ENCODE peak calls at places on chromosomes 4 and X, in nine cellular contexts. W, S, J, Z, N, K, Q, H and Y are unnamed samples.

GRCh38 chrX:86066998-86067397 is 19.6 kb upstream of the CHM start:
- DNase-seq in J (no peak), Q (no peak), N (no peak), S (no peak), Z (no peak), W (peak), K (no peak), H (peak), Y (no peak)

GRCh38 chr4:124636793-124637192 is 75.7 kb downstream of the ANKRD50 start:
- DNase-seq in H (no peak), N (no peak), W (no peak), Z (no peak), J (no peak), Q (no peak), K (no peak), S (no peak), Y (no peak)

GRCh38 chr4:150302553-150302952 is 224.3 kb downstream of the DCLK2 start:
- DNase-seq in H (no peak), K (no peak), Q (peak), W (peak), S (peak), J (no peak), N (no peak), Z (no peak), Y (no peak)

GRCh38 chr4:8192748-8193738 is 6.0 kb upstream of the SH3TC1 start:
- DNase-seq in H (peak), Z (no peak), N (peak), W (peak), J (no peak), S (peak), K (peak), Q (no peak), Y (peak)

GRCh38 chr4:113587156-113587555 is 174.4 kb downstream of the CAMK2D start:
- DNase-seq in J (no peak), N (no peak), W (no peak), Q (no peak), H (no peak), K (no peak), S (no peak), Z (no peak), Y (no peak)

GRCh38 chr4:149164282-149164681 is 651.4 kb downstream of the IQCM start:
- DNase-seq in N (no peak), H (no peak), S (no peak), K (no peak), W (no peak), Z (no peak), J (no peak), Q (no peak), Y (no peak)

GRCh38 chrX:96611619-96612362 is 72.9 kb upstream of the DIAPH2 start:
- DNase-seq in Q (no peak), N (no peak), S (no peak), W (no peak), K (no peak), H (peak), J (no peak), Z (no peak), Y (no peak)

GRCh38 chrX:11533211-11533651 is 132.5 kb downstream of the ARHGAP6 start:
- DNase-seq in W (peak), Q (peak), N (no peak), J (no peak), K (no peak), Z (no peak), S (peak), H (peak), Y (no peak)

GRCh38 chr4:185017964-185018772 is at the start of gene HELT:
- DNase-seq in W (no peak), S (no peak), Z (no peak), J (no peak), K (no peak), N (no peak), H (no peak), Q (no peak), Y (no peak)

GRCh38 chrX:113892891-113893290 is 691.0 kb upstream of the HTR2C start:
- DNase-seq in Q (no peak), W (no peak), H (no peak), J (no peak), S (no peak), Z (no peak), N (no peak), K (no peak), Y (no peak)

GRCh38 chr4:110087116-110087708 is 111.2 kb downstream of the ELOVL6 start:
- DNase-seq in W (no peak), Q (no peak), S (no peak), H (no peak), Z (no peak), N (no peak), K (no peak), J (no peak), Y (no peak)

GRCh38 chrX:136168929-136169735 is 21.8 kb downstream of the FHL1 start:
- DNase-seq in J (no peak), H (peak), N (no peak), W (no peak), S (no peak), Z (peak), K (no peak), Q (peak), Y (peak)

GRCh38 chr4:6333301-6334202 is 63.9 kb downstream of the WFS1 start:
- DNase-seq in H (no peak), W (no peak), J (no peak), Z (no peak), N (no peak), K (no peak), S (no peak), Q (peak), Y (no peak)

GRCh38 chrX:25191403-25191802 is 175.6 kb upstream of the ARX start:
- DNase-seq in K (no peak), S (peak), H (no peak), Z (no peak), Q (peak), W (no peak), N (no peak), J (no peak), Y (no peak)

GRCh38 chrX:129792586-129793291 is 13.0 kb downstream of the SASH3 start:
- DNase-seq in N (no peak), S (no peak), J (no peak), Q (no peak), H (no peak), Z (no peak), W (no peak), K (no peak), Y (no peak)

GRCh38 chr4:5751918-5752802 is 41.2 kb downstream of the EVC start:
- DNase-seq in Q (no peak), Z (no peak), W (no peak), K (no peak), S (no peak), H (no peak), N (no peak), J (no peak), Y (no peak)

GRCh38 chrX:107676559-107677378 is 48.5 kb downstream of the PRPS1 start:
- DNase-seq in Q (peak), W (no peak), N (peak), Z (peak), J (peak), H (peak), S (peak), K (peak), Y (peak)

GRCh38 chr4:8289956-8290700 is 20.6 kb downstream of the HTRA3 start:
- DNase-seq in N (no peak), J (peak), K (no peak), W (no peak), Z (peak), H (no peak), Q (no peak), S (no peak), Y (no peak)

GRCh38 chr4:81757706-81758105 is 286.0 kb upstream of the RASGEF1B start:
- DNase-seq in N (no peak), J (no peak), S (no peak), K (no peak), W (no peak), Q (no peak), H (no peak), Z (no peak), Y (no peak)

GRCh38 chr4:94877973-94878372 is 120.2 kb downstream of the BMPR1B start:
- DNase-seq in H (no peak), K (no peak), Q (no peak), Z (no peak), W (no peak), S (no peak), J (no peak), N (no peak), Y (no peak)

GRCh38 chrX:10841579-10841978 is 221.2 kb upstream of the MID1 start:
- DNase-seq in S (no peak), W (no peak), K (no peak), H (no peak), J (no peak), Q (no peak), Z (no peak), N (no peak), Y (no peak)

GRCh38 chrX:10070714-10071436 is 85.9 kb upstream of the CLCN4 start:
- DNase-seq in J (no peak), S (no peak), H (no peak), Q (no peak), K (no peak), W (no peak), Z (no peak), N (no peak), Y (no peak)

GRCh38 chrX:72461766-72462165 is 110.9 kb downstream of the HDAC8 start:
- DNase-seq in N (peak), Q (no peak), S (no peak), Z (no peak), H (no peak), J (no peak), W (no peak), K (no peak), Y (no peak)

GRCh38 chr4:100539706-100540105 is 21.9 kb upstream of the EMCN start:
- DNase-seq in N (no peak), Z (no peak), S (no peak), K (no peak), J (no peak), Q (no peak), H (no peak), W (no peak), Y (no peak)

GRCh38 chrX:10615931-10616780 is 4.2 kb downstream of the MID1 start:
- DNase-seq in W (no peak), Q (peak), J (peak), Z (no peak), S (no peak), K (peak), H (peak), N (peak), Y (peak)

GRCh38 chrX:119292445-119292844 is 56.4 kb downstream of the PGRMC1 start:
- DNase-seq in H (no peak), K (no peak), W (no peak), J (no peak), S (no peak), N (no peak), Q (no peak), Z (no peak), Y (no peak)

GRCh38 chr4:83217721-83218522 is 66.7 kb downstream of the COQ2 start:
- DNase-seq in Z (no peak), K (peak), S (no peak), J (no peak), N (no peak), W (no peak), Q (no peak), H (no peak), Y (peak)

GRCh38 chrX:34521563-34521962 is 135.5 kb downstream of the TMEM47 start:
- DNase-seq in S (no peak), H (no peak), W (no peak), Z (no peak), N (no peak), Q (no peak), J (no peak), K (no peak), Y (no peak)

GRCh38 chr4:40194602-40195161 is 2.1 kb upstream of the RHOH start:
- DNase-seq in N (no peak), S (no peak), W (peak), Q (no peak), J (no peak), K (no peak), H (peak), Z (no peak), Y (peak)

GRCh38 chr4:59987289-59987688 is 1212.8 kb upstream of the ADGRL3 start:
- DNase-seq in J (no peak), Z (no peak), W (no peak), H (no peak), K (no peak), N (no peak), S (no peak), Q (no peak), Y (no peak)

GRCh38 chrX:69298466-69299140 is 133.3 kb upstream of the PJA1 start:
- DNase-seq in K (no peak), W (no peak), Z (no peak), J (no peak), Q (no peak), N (no peak), H (no peak), S (no peak), Y (no peak)

GRCh38 chr4:54169176-54169575 is 59.9 kb upstream of the PDGFRA start:
- DNase-seq in K (no peak), W (no peak), H (no peak), S (no peak), J (no peak), N (no peak), Q (no peak), Z (no peak), Y (no peak)

GRCh38 chr4:169115897-169116254 is 105.8 kb upstream of the CBR4 start:
- DNase-seq in K (peak), H (no peak), N (no peak), Q (no peak), S (no peak), W (no peak), J (no peak), Z (no peak), Y (peak)

GRCh38 chrX:15116900-15117299 is 153.0 kb downstream of the ASB9 start:
- DNase-seq in W (no peak), N (no peak), S (no peak), H (no peak), Q (no peak), K (no peak), J (no peak), Z (no peak), Y (no peak)

GRCh38 chr4:32472918-32473317 is 1752.7 kb downstream of the PCDH7 start:
- DNase-seq in S (no peak), K (no peak), Z (no peak), Q (no peak), J (no peak), W (no peak), N (no peak), H (no peak), Y (no peak)

GRCh38 chr4:112172180-112172579 is 26.9 kb downstream of the FAM241A start:
- DNase-seq in N (no peak), K (no peak), J (no peak), S (no peak), Z (no peak), Q (no peak), H (no peak), W (no peak), Y (no peak)

GRCh38 chr4:159367421-159368105 is 264.7 kb downstream of the RAPGEF2 start:
- DNase-seq in S (no peak), Z (no peak), Q (no peak), H (no peak), K (no peak), J (no peak), N (no peak), W (no peak), Y (no peak)

GRCh38 chr4:1990348-1990645 is 18.5 kb downstream of the NELFA start:
- DNase-seq in H (peak), J (no peak), S (no peak), W (no peak), N (no peak), K (no peak), Z (peak), Q (no peak), Y (no peak)

GRCh38 chrX:136121788-136122187 is 25.5 kb upstream of the FHL1 start:
- DNase-seq in K (no peak), W (no peak), N (no peak), Z (no peak), H (no peak), Q (no peak), J (no peak), S (no peak), Y (no peak)

DNA sequence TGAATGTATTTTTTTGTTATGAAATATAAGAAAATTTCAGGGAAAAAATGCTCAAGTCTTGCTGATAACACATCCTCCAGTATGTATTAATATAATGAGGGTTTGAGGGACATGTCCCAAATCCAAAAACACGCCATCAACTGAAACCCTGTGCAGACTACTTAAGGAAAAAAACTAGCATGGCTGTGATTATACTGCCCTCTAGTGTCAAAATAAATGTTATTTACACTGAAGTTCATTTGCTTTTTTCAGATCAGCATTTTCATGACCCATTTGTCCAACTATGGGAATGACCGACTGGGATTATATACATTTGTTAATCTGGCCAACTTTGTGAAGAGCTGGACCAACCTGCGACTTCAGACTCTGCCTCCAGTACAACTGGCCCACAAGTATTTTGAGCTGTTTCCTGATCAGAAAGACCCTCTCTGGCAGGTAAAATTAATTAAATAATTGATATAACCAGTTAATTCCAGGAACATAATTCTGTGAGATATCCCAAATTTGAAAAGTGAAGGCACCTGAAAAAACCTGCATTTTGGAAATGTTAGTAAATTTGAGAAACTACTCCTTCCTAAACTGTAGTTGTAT is 128.5 kb downstream of the PRSS12 start:
- DNase-seq in K (no peak), N (no peak), Q (peak), W (peak), J (no peak), H (peak), Z (no peak), S (peak), Y (no peak)
- TF ChIP-seq EP300 in K (no peak), N (no peak), Q (no peak), W (no peak), J (no peak), H (no peak), Z (no peak), S (no peak), Y (no peak)

DNA sequence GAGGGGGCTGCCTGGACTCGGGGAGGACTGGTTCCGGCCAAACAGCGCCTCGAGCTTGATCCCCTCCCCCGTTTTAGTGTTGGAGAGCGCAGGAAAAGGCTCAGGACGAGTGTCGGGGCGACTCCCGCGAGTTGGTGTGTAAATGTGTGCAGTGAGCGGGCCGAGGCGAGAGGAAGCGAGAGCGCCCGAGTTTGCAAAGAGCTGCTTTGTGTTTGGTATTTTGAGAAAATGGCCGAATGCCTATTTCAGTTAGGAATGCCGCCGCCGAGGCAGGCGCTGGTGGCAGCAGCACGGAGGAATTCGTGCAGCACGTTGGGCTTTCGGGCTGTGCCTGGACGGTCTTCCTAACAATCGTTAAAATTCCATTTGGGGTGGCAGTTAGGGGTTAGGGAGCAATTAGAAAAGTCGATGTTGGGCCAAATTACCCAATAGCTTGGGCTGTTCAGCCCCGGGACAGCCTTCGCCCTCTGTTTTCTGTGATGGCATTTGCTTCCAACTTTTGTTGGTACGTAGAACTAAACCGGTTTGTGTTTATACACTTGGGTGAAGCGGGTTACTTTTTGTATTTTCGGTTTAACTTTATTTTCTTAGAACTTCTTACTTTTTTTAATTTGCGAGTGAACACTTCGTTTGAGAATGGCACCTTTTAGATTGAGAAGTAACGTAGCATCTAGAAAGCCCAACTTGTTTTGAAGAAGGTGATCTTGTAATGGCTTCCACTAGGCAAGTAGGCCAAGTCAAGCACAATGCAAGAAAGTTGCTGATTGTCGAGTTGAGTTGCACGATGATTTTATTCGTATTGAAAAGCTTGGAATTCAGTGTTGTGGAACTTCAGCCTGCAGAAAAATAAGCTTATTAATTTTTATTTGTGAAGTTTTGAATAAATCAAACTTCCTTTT is 1.6 kb downstream of the REST start:
- DNase-seq in S (peak), J (no peak), N (no peak), Z (peak), H (peak), W (peak), K (peak), Q (no peak), Y (peak)
- TF ChIP-seq EP300 in S (no peak), J (no peak), N (peak), Z (no peak), H (no peak), W (no peak), K (no peak), Q (no peak), Y (no peak)

GRCh38 chr4:38621004-38621684 is 42.9 kb upstream of the KLF3 start:
- DNase-seq in J (no peak), Z (no peak), W (peak), N (no peak), S (peak), Q (peak), H (no peak), K (peak), Y (peak)
- TF ChIP-seq EP300 in J (no peak), Z (no peak), W (no peak), N (peak), S (peak), Q (peak), H (no peak), K (no peak), Y (peak)

GRCh38 chr4:133000012-133000411 is 149.1 kb upstream of the PCDH10 start:
- DNase-seq in Q (no peak), H (no peak), W (no peak), J (no peak), N (no peak), K (no peak), Z (no peak), S (no peak), Y (no peak)
- TF ChIP-seq EP300 in Q (no peak), H (no peak), W (no peak), J (no peak), N (no peak), K (no peak), Z (no peak), S (no peak), Y (no peak)